ENCODE peak calls at places on chromosomes 2 and 18, in nine cellular contexts. X is T-helper 9 cell, Z is upper lobe of right lung, Y is T-helper 1 cell, V is LoVo, K is EL, M is astrocyte of the spinal cord, G is NCI-H1092, O is stomach. L is an unnamed sample.

GRCh38 chr2:25684577-25684976 is 11.2 kb upstream of the DTNB start:
- DNase-seq in X (no peak), Y (no peak), O (no peak), V (no peak), K (no peak), G (no peak), M (no peak), Z (peak), L (no peak)

GRCh38 chr2:181224866-181225265 is 232.3 kb upstream of the ITGA4 start:
- DNase-seq in Y (no peak), Z (no peak), O (no peak), X (no peak), V (no peak), K (no peak), M (no peak), G (no peak), L (no peak)

GRCh38 chr2:57465067-57465466 is 581.5 kb upstream of the VRK2 start:
- DNase-seq in X (no peak), Z (no peak), V (no peak), M (no peak), K (no peak), G (no peak), Y (no peak), O (no peak), L (no peak)

GRCh38 chr2:175207741-175208438 is 26.4 kb upstream of the ATP5MC3 start:
- DNase-seq in Y (no peak), X (no peak), M (no peak), Z (no peak), O (peak), G (peak), V (no peak), K (no peak), L (no peak)

GRCh38 chr2:169071455-169071854 is 2.1 kb downstream of the DHRS9 start:
- DNase-seq in V (no peak), K (peak), X (no peak), Z (no peak), G (no peak), M (no peak), Y (no peak), O (no peak), L (no peak)

GRCh38 chr2:232447638-232448472 is 8.1 kb upstream of the ALPI start:
- DNase-seq in G (no peak), X (no peak), M (no peak), O (no peak), Z (peak), V (no peak), Y (no peak), K (no peak), L (no peak)

GRCh38 chr18:70405051-70405450 is 116.2 kb downstream of the SOCS6 start:
- DNase-seq in M (no peak), K (no peak), Y (no peak), V (no peak), G (no peak), O (no peak), X (no peak), Z (no peak), L (no peak)

GRCh38 chr2:25252291-25253152 is 84.1 kb upstream of the POMC start:
- DNase-seq in X (peak), Z (peak), O (peak), Y (peak), K (peak), V (no peak), M (peak), G (peak), L (peak)

GRCh38 chr2:3631851-3632659 is 25.9 kb upstream of the ALLC start:
- DNase-seq in Z (peak), G (no peak), X (no peak), O (peak), K (no peak), Y (no peak), M (no peak), V (no peak), L (no peak)

GRCh38 chr2:30230479-30230854 is 867 bp upstream of the LBH start:
- DNase-seq in O (no peak), K (peak), Z (no peak), V (no peak), M (peak), Y (no peak), X (no peak), G (no peak), L (no peak)

GRCh38 chr18:9419956-9420631 is 55.2 kb upstream of the RALBP1 start:
- DNase-seq in Z (no peak), Y (no peak), X (no peak), O (no peak), M (peak), V (no peak), G (no peak), K (peak), L (no peak)

GRCh38 chr2:212919238-212919637 is 232.2 kb downstream of the IKZF2 start:
- DNase-seq in K (no peak), M (no peak), G (no peak), V (peak), X (no peak), Y (no peak), O (no peak), Z (no peak), L (no peak)

GRCh38 chr18:8930990-8931648 is 171.4 kb upstream of the NDUFV2 start:
- DNase-seq in M (no peak), Z (no peak), V (no peak), K (no peak), O (no peak), X (no peak), Y (no peak), G (no peak), L (no peak)

GRCh38 chr2:183010112-183010511 is 28.1 kb downstream of the NCKAP1 start:
- DNase-seq in Y (no peak), O (no peak), Z (no peak), V (no peak), X (no peak), K (peak), G (no peak), M (peak), L (no peak)

GRCh38 chr2:99448556-99448955 is 41.3 kb downstream of the REV1 start:
- DNase-seq in V (no peak), M (peak), K (peak), O (no peak), X (no peak), Z (no peak), G (no peak), Y (no peak), L (no peak)

GRCh38 chr2:219713110-219713509 is 85.7 kb downstream of the SLC4A3 start:
- DNase-seq in K (peak), Y (no peak), X (no peak), V (no peak), G (no peak), Z (no peak), M (peak), O (no peak), L (no peak)

GRCh38 chr18:55509631-55510372 is 78.2 kb downstream of the TCF4 start:
- DNase-seq in O (no peak), X (no peak), V (peak), M (peak), K (peak), Z (no peak), Y (no peak), G (no peak), L (no peak)

GRCh38 chr18:49359732-49360444 is 100.6 kb downstream of the DYM start:
- DNase-seq in Z (no peak), K (peak), Y (no peak), V (no peak), M (peak), X (no peak), O (no peak), G (no peak), L (no peak)

GRCh38 chr2:237336131-237336530 is 77.8 kb downstream of the COL6A3 start:
- DNase-seq in O (no peak), G (no peak), X (no peak), Y (no peak), K (no peak), M (no peak), Z (no peak), V (no peak), L (no peak)

GRCh38 chr2:227472265-227473018 is 486 bp downstream of the AGFG1 start:
- DNase-seq in Z (peak), G (no peak), Y (peak), K (peak), X (peak), O (peak), M (no peak), V (peak), L (peak)

GRCh38 chr2:72159211-72159610 is 11.5 kb upstream of the CYP26B1 start:
- DNase-seq in G (no peak), K (no peak), V (no peak), Z (no peak), O (no peak), X (no peak), M (no peak), Y (no peak), L (no peak)

GRCh38 chr2:120442923-120443571 is 97.1 kb downstream of the INHBB start:
- DNase-seq in Y (no peak), X (no peak), Z (peak), K (no peak), V (peak), M (no peak), G (no peak), O (peak), L (no peak)

GRCh38 chr2:141554810-141555209 is 576.0 kb downstream of the LRP1B start:
- DNase-seq in O (no peak), Z (no peak), G (no peak), K (peak), M (peak), V (peak), Y (no peak), X (no peak), L (no peak)

GRCh38 chr2:62293490-62294212 is 97.7 kb downstream of the B3GNT2 start:
- DNase-seq in K (no peak), O (peak), Z (peak), M (peak), G (peak), Y (no peak), X (no peak), V (peak), L (no peak)

GRCh38 chr2:43220982-43221659 is 5.3 kb downstream of the ZFP36L2 start:
- DNase-seq in Y (peak), X (peak), K (peak), V (peak), M (peak), Z (peak), G (no peak), O (peak), L (peak)

GRCh38 chr2:127398239-127398590 is 10.4 kb upstream of the MAP3K2 start:
- DNase-seq in X (no peak), Z (peak), O (peak), Y (no peak), V (peak), K (peak), M (peak), G (no peak), L (peak)

GRCh38 chr2:217568289-217568985 is 434.4 kb downstream of the TNS1 start:
- DNase-seq in Y (no peak), V (no peak), K (peak), X (no peak), O (no peak), G (no peak), Z (no peak), M (peak), L (no peak)

GRCh38 chr2:226483143-226483542 is 316.5 kb downstream of the IRS1 start:
- DNase-seq in M (peak), Y (no peak), G (no peak), V (no peak), Z (no peak), O (no peak), X (no peak), K (no peak), L (no peak)

GRCh38 chr2:136242687-136243277 is 124.8 kb upstream of the CXCR4 start:
- DNase-seq in K (peak), Z (no peak), M (no peak), V (no peak), X (peak), O (peak), Y (peak), G (no peak), L (peak)